ENCODE peak calls at places on chromosomes 11 and 22, in nine cellular contexts. O is Panc1, N is BE2C, T is IMR-90, Q is adrenal gland, J is tibial artery, G is GM23338, V is heart left ventricle, W is left ventricle myocardium inferior. F is an unnamed sample.

GRCh38 chr11:48001438-48002021 is 21.2 kb downstream of the PTPRJ start:
- DNase-seq in O (no peak), N (no peak), T (peak; percentile 94), Q (peak; percentile 18), J (no peak), G (no peak), V (no peak), W (no peak), F (no peak)

GRCh38 chr11:76269661-76270322 is 63.5 kb upstream of the WNT11 start:
- DNase-seq in O (no peak), N (no peak), T (no peak), Q (no peak), J (no peak), G (no peak), V (no peak), W (no peak), F (no peak)

GRCh38 chr11:3083321-3083720 is 26.1 kb upstream of the CARS1 start:
- DNase-seq in O (no peak), N (no peak), T (no peak), Q (no peak), J (no peak), G (no peak), V (no peak), W (no peak), F (no peak)

GRCh38 chr11:75337195-75337654 is 14.2 kb downstream of the ARRB1 start:
- DNase-seq in O (no peak), N (peak; percentile 57), T (peak; percentile 60), Q (peak; percentile 45), J (peak; percentile 73), G (no peak), V (no peak), W (no peak), F (no peak)

GRCh38 chr22:40289991-40290459 is 56.3 kb upstream of the ADSL start:
- DNase-seq in O (no peak), N (no peak), T (no peak), Q (peak; percentile 10), J (no peak), G (no peak), V (peak; percentile 48), W (no peak), F (no peak)

GRCh38 chr11:122486793-122487495 is 168.6 kb upstream of the UBASH3B start:
- DNase-seq in O (no peak), N (no peak), T (peak; percentile 5), Q (no peak), J (no peak), G (peak; percentile 65), V (no peak), W (no peak), F (peak; percentile 25)

GRCh38 chr11:27437824-27438594 is 34.6 kb downstream of the LGR4 start:
- DNase-seq in O (no peak), N (no peak), T (no peak), Q (peak; percentile 18), J (no peak), G (no peak), V (no peak), W (no peak), F (no peak)

GRCh38 chr11:45872513-45873356 is 12.7 kb upstream of the MAPK8IP1 start:
- DNase-seq in O (no peak), N (peak; percentile 78), T (peak; percentile 95), Q (peak; percentile 83), J (no peak), G (peak; percentile 95), V (peak; percentile 57), W (no peak), F (peak; percentile 92)

GRCh38 chr11:40290031-40290650 is 1169.3 kb downstream of the LRRC4C start:
- DNase-seq in O (no peak), N (no peak), T (peak; percentile 1), Q (no peak), J (no peak), G (no peak), V (no peak), W (no peak), F (no peak)

GRCh38 chr11:85749287-85749834 is 61.6 kb downstream of the SYTL2 start:
- DNase-seq in O (no peak), N (no peak), T (no peak), Q (no peak), J (no peak), G (peak; percentile 26), V (no peak), W (no peak), F (no peak)

GRCh38 chr11:95680169-95680929 is 109.2 kb downstream of the FAM76B start:
- DNase-seq in O (no peak), N (no peak), T (peak; percentile 85), Q (no peak), J (no peak), G (peak; percentile 6), V (no peak), W (no peak), F (no peak)

GRCh38 chr11:57597971-57598830 is 716 bp downstream of the SERPING1 start:
- DNase-seq in O (no peak), N (peak; percentile 16), T (peak; percentile 24), Q (peak; percentile 49), J (peak; percentile 94), G (peak; percentile 96), V (peak; percentile 82), W (peak; percentile 86), F (peak; percentile 98)

GRCh38 chr11:59556883-59557205 is 45.5 kb downstream of the OR4D9 start:
- DNase-seq in O (no peak), N (no peak), T (no peak), Q (no peak), J (no peak), G (peak; percentile 31), V (no peak), W (no peak), F (peak; percentile 25)

GRCh38 chr22:49629586-49630447 is 197.9 kb downstream of the BRD1 start:
- DNase-seq in O (no peak), N (no peak), T (no peak), Q (no peak), J (no peak), G (no peak), V (no peak), W (no peak), F (no peak)

GRCh38 chr11:86171627-86172026 is 72.9 kb upstream of the EED start:
- DNase-seq in O (no peak), N (no peak), T (no peak), Q (no peak), J (no peak), G (no peak), V (no peak), W (no peak), F (no peak)

GRCh38 chr22:41913040-41913719 is 1.7 kb downstream of the SHISA8 start:
- DNase-seq in O (no peak), N (no peak), T (no peak), Q (peak; percentile 72), J (no peak), G (no peak), V (no peak), W (no peak), F (no peak)

GRCh38 chr22:47793304-47794101 is 1031.1 kb downstream of the TBC1D22A start:
- DNase-seq in O (no peak), N (no peak), T (no peak), Q (no peak), J (no peak), G (no peak), V (no peak), W (no peak), F (no peak)

GRCh38 chr22:38402204-38402603 is 52.8 kb downstream of the KCNJ4 start:
- DNase-seq in O (no peak), N (no peak), T (no peak), Q (no peak), J (no peak), G (no peak), V (no peak), W (no peak), F (peak; percentile 66)

GRCh38 chr11:34680918-34681554 is 60.1 kb downstream of the EHF start:
- DNase-seq in O (peak; percentile 88), N (no peak), T (peak; percentile 78), Q (peak; percentile 41), J (no peak), G (peak; percentile 16), V (no peak), W (no peak), F (no peak)

GRCh38 chr11:129090056-129090455 is 102.1 kb downstream of the ARHGAP32 start:
- DNase-seq in O (no peak), N (no peak), T (peak; percentile 56), Q (no peak), J (no peak), G (no peak), V (no peak), W (no peak), F (no peak)

DNA sequence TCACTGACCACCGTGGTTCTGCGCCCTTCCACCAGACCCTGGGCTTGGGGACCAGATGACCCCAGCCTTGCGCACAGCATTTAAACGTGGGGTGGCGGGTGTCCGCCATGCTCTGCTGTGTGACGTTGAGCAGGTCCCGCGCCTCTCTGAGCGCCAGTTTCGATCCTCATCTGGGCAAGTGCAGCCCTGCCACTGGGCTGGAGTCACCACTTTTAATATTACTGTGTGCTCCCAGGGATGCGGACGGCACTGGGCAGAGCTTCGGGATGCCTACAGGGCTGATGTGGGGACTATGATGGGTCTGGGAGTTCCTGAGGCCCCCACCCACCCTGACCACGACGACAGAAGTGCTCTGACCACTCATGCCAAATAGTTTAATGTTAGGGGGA is 1.2 kb upstream of the NUDT8 start:
- DNase-seq in O (no peak), N (no peak), T (no peak), Q (no peak), J (no peak), G (no peak), V (no peak), W (no peak), F (no peak)
- H3K4me3 ChIP-seq in O (peak overlapping the region; percentile 73), N (peak overlapping the region; percentile 70), T (peak overlapping the region; percentile 88), Q (no peak overlapping the region), J (peak overlapping the region; percentile 59), G (peak overlapping the region; percentile 83), V (peak overlapping the region; percentile 81), W (peak overlapping the region; percentile 74), F (peak overlapping the region; percentile 72)

DNA sequence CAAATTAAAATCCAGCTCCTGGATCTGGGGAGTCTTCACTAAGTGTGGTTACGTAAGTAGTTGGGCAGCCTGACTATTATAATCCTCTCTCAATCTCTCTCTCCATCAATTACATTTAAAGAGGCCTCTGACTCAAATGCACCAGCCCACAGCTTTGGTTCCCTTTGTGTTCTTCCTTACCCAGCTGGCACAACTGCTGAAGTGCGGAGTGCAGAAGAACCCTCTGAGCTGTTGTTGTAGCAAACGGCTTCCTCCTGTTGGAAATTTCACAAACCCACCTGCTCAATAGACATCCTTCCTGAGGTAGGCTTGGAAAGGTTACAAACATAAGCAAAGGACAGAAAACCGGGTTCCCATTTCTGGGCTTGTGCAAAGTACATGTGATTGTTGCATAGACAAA is 17.0 kb upstream of the SORL1 start:
- DNase-seq in O (no peak), N (no peak), T (no peak), Q (no peak), J (no peak), G (no peak), V (no peak), W (no peak), F (no peak)
- H3K27me3 ChIP-seq in O (no peaks in the 10 kb centered on the region), N (no peaks in the 10 kb centered on the region), T (peaks cover 25% of the 10 kb centered on the region), Q (no peaks in the 10 kb centered on the region), J (no peaks in the 10 kb centered on the region), G (no peaks in the 10 kb centered on the region), V (no peaks in the 10 kb centered on the region), W (no peaks in the 10 kb centered on the region), F (no peaks in the 10 kb centered on the region)

GRCh38 chr11:11157201-11157600 is 195.8 kb downstream of the CSNK2A3 start:
- DNase-seq in O (no peak), N (peak; percentile 36), T (peak; percentile 8), Q (peak; percentile 14), J (no peak), G (peak; percentile 84), V (peak; percentile 43), W (no peak), F (peak; percentile 73)
- H3K36me3 ChIP-seq in O (no peaks in the 10 kb centered on the region), N (no peaks in the 10 kb centered on the region), T (no peaks in the 10 kb centered on the region), Q (no peaks in the 10 kb centered on the region), J (no peaks in the 10 kb centered on the region), G (no peaks in the 10 kb centered on the region), V (no peaks in the 10 kb centered on the region), W (no peaks in the 10 kb centered on the region), F (no peaks in the 10 kb centered on the region)

GRCh38 chr22:19577422-19577966 is 53.3 kb upstream of the CLDN5 start:
- DNase-seq in O (no peak), N (no peak), T (no peak), Q (no peak), J (no peak), G (peak; percentile 24), V (no peak), W (no peak), F (peak; percentile 67)
- H3K4me3 ChIP-seq in O (no peak overlapping the region), N (no peak overlapping the region), T (no peak overlapping the region), Q (no peak overlapping the region), J (no peak overlapping the region), G (no peak overlapping the region), V (no peak overlapping the region), W (no peak overlapping the region), F (no peak overlapping the region)